ENCODE peak calls at places on chromosomes 3 and 15, in six cellular contexts. One of them, this sample, is unnamed.

GRCh38 chr3:157026091-157026490 is 133.9 kb downstream of the CCNL1 start:
- DNase-seq in transverse colon: no peak
- DNase-seq in stomach: no peak
- DNase-seq in GM12892: no peak
- DNase-seq in sigmoid colon: no peak
- DNase-seq in Panc1: no peak
- DNase-seq in this sample: no peak

GRCh38 chr3:175590745-175591144 is 731.6 kb downstream of the NAALADL2 start:
- DNase-seq in transverse colon: no peak
- DNase-seq in stomach: no peak
- DNase-seq in GM12892: no peak
- DNase-seq in sigmoid colon: no peak
- DNase-seq in Panc1: no peak
- DNase-seq in this sample: no peak

GRCh38 chr15:65578904-65579728 is 31.8 kb downstream of the INTS14 start:
- DNase-seq in transverse colon: no peak
- DNase-seq in stomach: no peak
- DNase-seq in GM12892: no peak
- DNase-seq in sigmoid colon: no peak
- DNase-seq in Panc1: no peak
- DNase-seq in this sample: no peak

GRCh38 chr15:97026781-97027180 is 696.3 kb downstream of the NR2F2 start:
- DNase-seq in transverse colon: no peak
- DNase-seq in stomach: no peak
- DNase-seq in GM12892: no peak
- DNase-seq in sigmoid colon: no peak
- DNase-seq in Panc1: no peak
- DNase-seq in this sample: no peak

GRCh38 chr3:186510374-186511079 is 33.7 kb downstream of the CRYGS start:
- DNase-seq in transverse colon: no peak
- DNase-seq in stomach: no peak
- DNase-seq in GM12892: no peak
- DNase-seq in sigmoid colon: no peak
- DNase-seq in Panc1: no peak
- DNase-seq in this sample: no peak

GRCh38 chr3:131401978-131402377 is 20.4 kb downstream of the NUDT16 start:
- DNase-seq in transverse colon: no peak
- DNase-seq in stomach: no peak
- DNase-seq in GM12892: no peak
- DNase-seq in sigmoid colon: no peak
- DNase-seq in Panc1: no peak
- DNase-seq in this sample: no peak

GRCh38 chr3:159852821-159853505 is 135.7 kb upstream of the IL12A start:
- DNase-seq in transverse colon: no peak
- DNase-seq in stomach: no peak
- DNase-seq in GM12892: no peak
- DNase-seq in sigmoid colon: peak; percentile 80
- DNase-seq in Panc1: no peak
- DNase-seq in this sample: no peak

GRCh38 chr15:74959643-74959939 is 3.0 kb upstream of the RPP25 start:
- DNase-seq in transverse colon: no peak
- DNase-seq in stomach: no peak
- DNase-seq in GM12892: no peak
- DNase-seq in sigmoid colon: no peak
- DNase-seq in Panc1: no peak
- DNase-seq in this sample: no peak

GRCh38 chr15:29835301-29835700 is 13.0 kb upstream of the TJP1 start:
- DNase-seq in transverse colon: no peak
- DNase-seq in stomach: no peak
- DNase-seq in GM12892: no peak
- DNase-seq in sigmoid colon: no peak
- DNase-seq in Panc1: no peak
- DNase-seq in this sample: no peak

GRCh38 chr3:4292301-4292700 is 10.9 kb upstream of the SETMAR start:
- DNase-seq in transverse colon: no peak
- DNase-seq in stomach: no peak
- DNase-seq in GM12892: no peak
- DNase-seq in sigmoid colon: no peak
- DNase-seq in Panc1: no peak
- DNase-seq in this sample: no peak

GRCh38 chr15:53580371-53580770 is 179.1 kb downstream of the WDR72 start:
- DNase-seq in transverse colon: peak; percentile 8
- DNase-seq in stomach: peak; percentile 43
- DNase-seq in GM12892: no peak
- DNase-seq in sigmoid colon: no peak
- DNase-seq in Panc1: no peak
- DNase-seq in this sample: peak; percentile 6

GRCh38 chr3:2099779-2100191 is 1.1 kb downstream of the CNTN4 start:
- DNase-seq in transverse colon: no peak
- DNase-seq in stomach: no peak
- DNase-seq in GM12892: no peak
- DNase-seq in sigmoid colon: no peak
- DNase-seq in Panc1: no peak
- DNase-seq in this sample: no peak

GRCh38 chr3:48674505-48674904 is 11.2 kb downstream of the NCKIPSD start:
- DNase-seq in transverse colon: no peak
- DNase-seq in stomach: no peak
- DNase-seq in GM12892: no peak
- DNase-seq in sigmoid colon: no peak
- DNase-seq in Panc1: no peak
- DNase-seq in this sample: no peak

GRCh38 chr3:150158974-150159625 is 188.4 kb upstream of the PFN2 start:
- DNase-seq in transverse colon: no peak
- DNase-seq in stomach: no peak
- DNase-seq in GM12892: no peak
- DNase-seq in sigmoid colon: no peak
- DNase-seq in Panc1: no peak
- DNase-seq in this sample: no peak

GRCh38 chr3:113212155-113212844 is 943 bp downstream of the BOC start:
- DNase-seq in transverse colon: no peak
- DNase-seq in stomach: no peak
- DNase-seq in GM12892: peak; percentile 33
- DNase-seq in sigmoid colon: peak; percentile 76
- DNase-seq in Panc1: no peak
- DNase-seq in this sample: no peak

GRCh38 chr15:80727196-80727595 is 32.1 kb downstream of the ABHD17C start:
- DNase-seq in transverse colon: no peak
- DNase-seq in stomach: no peak
- DNase-seq in GM12892: no peak
- DNase-seq in sigmoid colon: no peak
- DNase-seq in Panc1: no peak
- DNase-seq in this sample: no peak

GRCh38 chr3:43076857-43077256 is 29.0 kb downstream of the POMGNT2 start:
- DNase-seq in transverse colon: no peak
- DNase-seq in stomach: no peak
- DNase-seq in GM12892: no peak
- DNase-seq in sigmoid colon: no peak
- DNase-seq in Panc1: no peak
- DNase-seq in this sample: no peak

GRCh38 chr3:44021646-44022594 is 219.8 kb upstream of the TOPAZ1 start:
- DNase-seq in transverse colon: no peak
- DNase-seq in stomach: no peak
- DNase-seq in GM12892: no peak
- DNase-seq in sigmoid colon: no peak
- DNase-seq in Panc1: no peak
- DNase-seq in this sample: no peak

GRCh38 chr15:33045066-33045810 is 149.3 kb downstream of the FMN1 start:
- DNase-seq in transverse colon: no peak
- DNase-seq in stomach: peak; percentile 48
- DNase-seq in GM12892: no peak
- DNase-seq in sigmoid colon: no peak
- DNase-seq in Panc1: no peak
- DNase-seq in this sample: no peak

GRCh38 chr15:68817304-68818087 is 3.2 kb downstream of the ANP32A start:
- DNase-seq in transverse colon: peak; percentile 79
- DNase-seq in stomach: peak; percentile 81
- DNase-seq in GM12892: no peak
- DNase-seq in sigmoid colon: peak; percentile 84
- DNase-seq in Panc1: no peak
- DNase-seq in this sample: peak; percentile 71

GRCh38 chr3:47961815-47962606 is 54.2 kb downstream of the MAP4 start:
- DNase-seq in transverse colon: no peak
- DNase-seq in stomach: no peak
- DNase-seq in GM12892: no peak
- DNase-seq in sigmoid colon: no peak
- DNase-seq in Panc1: no peak
- DNase-seq in this sample: peak; percentile 6

GRCh38 chr3:59605318-59605717 is 555.5 kb upstream of the CFAP20DC start:
- DNase-seq in transverse colon: peak; percentile 13
- DNase-seq in stomach: peak; percentile 45
- DNase-seq in GM12892: no peak
- DNase-seq in sigmoid colon: no peak
- DNase-seq in Panc1: no peak
- DNase-seq in this sample: peak; percentile 43
- TF ChIP-seq POLR2AphosphoS5 in transverse colon: no peak
- TF ChIP-seq POLR2AphosphoS5 in stomach: no peak
- TF ChIP-seq POLR2AphosphoS5 in GM12892: no peak
- TF ChIP-seq POLR2AphosphoS5 in sigmoid colon: no peak
- TF ChIP-seq POLR2AphosphoS5 in Panc1: no peak
- TF ChIP-seq POLR2AphosphoS5 in this sample: no peak

GRCh38 chr3:152621006-152621868 is 213.7 kb upstream of the P2RY1 start:
- DNase-seq in transverse colon: no peak
- DNase-seq in stomach: no peak
- DNase-seq in GM12892: no peak
- DNase-seq in sigmoid colon: no peak
- DNase-seq in Panc1: no peak
- DNase-seq in this sample: no peak
- TF ChIP-seq POLR2AphosphoS5 in transverse colon: no peak
- TF ChIP-seq POLR2AphosphoS5 in stomach: no peak
- TF ChIP-seq POLR2AphosphoS5 in GM12892: no peak
- TF ChIP-seq POLR2AphosphoS5 in sigmoid colon: no peak
- TF ChIP-seq POLR2AphosphoS5 in Panc1: no peak
- TF ChIP-seq POLR2AphosphoS5 in this sample: no peak

DNA sequence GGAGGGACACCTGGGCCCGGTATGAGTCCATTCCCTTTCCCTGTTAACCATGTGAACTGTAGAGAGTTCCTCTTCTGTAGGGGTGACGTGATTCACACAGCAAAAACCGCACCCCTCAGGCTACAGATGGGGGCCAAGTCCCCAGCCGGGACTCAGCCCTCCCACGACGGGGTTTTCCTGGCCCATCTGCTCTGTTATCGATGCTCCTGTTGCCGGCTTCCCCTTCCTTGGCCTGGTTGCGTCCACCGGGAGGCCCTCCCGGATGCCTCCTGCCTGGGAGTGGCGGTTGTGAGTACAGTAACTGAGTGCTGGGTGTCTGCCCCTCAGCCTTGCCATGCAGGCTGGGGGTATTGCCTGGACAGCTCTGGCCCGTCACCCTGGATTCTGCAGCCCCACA is 792 bp upstream of the PLXNA1 start:
- DNase-seq in transverse colon: peak; percentile 39
- DNase-seq in stomach: no peak
- DNase-seq in GM12892: peak; percentile 55
- DNase-seq in sigmoid colon: no peak
- DNase-seq in Panc1: no peak
- DNase-seq in this sample: no peak
- TF ChIP-seq POLR2AphosphoS5 in transverse colon: no peak
- TF ChIP-seq POLR2AphosphoS5 in stomach: no peak
- TF ChIP-seq POLR2AphosphoS5 in GM12892: peak; percentile 17
- TF ChIP-seq POLR2AphosphoS5 in sigmoid colon: no peak
- TF ChIP-seq POLR2AphosphoS5 in Panc1: no peak
- TF ChIP-seq POLR2AphosphoS5 in this sample: no peak

GRCh38 chr15:101244039-101244781 is 7.6 kb downstream of the CHSY1 start:
- DNase-seq in transverse colon: no peak
- DNase-seq in stomach: no peak
- DNase-seq in GM12892: no peak
- DNase-seq in sigmoid colon: no peak
- DNase-seq in Panc1: no peak
- DNase-seq in this sample: no peak

GRCh38 chr15:101244889-101245668 is 6.8 kb downstream of the CHSY1 start:
- DNase-seq in transverse colon: no peak
- DNase-seq in stomach: no peak
- DNase-seq in GM12892: no peak
- DNase-seq in sigmoid colon: no peak
- DNase-seq in Panc1: no peak
- DNase-seq in this sample: no peak

GRCh38 chr15:101242160-101242998 is 9.5 kb downstream of the CHSY1 start:
- DNase-seq in transverse colon: peak; percentile 45
- DNase-seq in stomach: no peak
- DNase-seq in GM12892: no peak
- DNase-seq in sigmoid colon: no peak
- DNase-seq in Panc1: no peak
- DNase-seq in this sample: no peak

GRCh38 chr15:101242999-101243336 is 8.9 kb downstream of the CHSY1 start:
- DNase-seq in transverse colon: no peak
- DNase-seq in stomach: no peak
- DNase-seq in GM12892: no peak
- DNase-seq in sigmoid colon: no peak
- DNase-seq in Panc1: no peak
- DNase-seq in this sample: no peak

DNA sequence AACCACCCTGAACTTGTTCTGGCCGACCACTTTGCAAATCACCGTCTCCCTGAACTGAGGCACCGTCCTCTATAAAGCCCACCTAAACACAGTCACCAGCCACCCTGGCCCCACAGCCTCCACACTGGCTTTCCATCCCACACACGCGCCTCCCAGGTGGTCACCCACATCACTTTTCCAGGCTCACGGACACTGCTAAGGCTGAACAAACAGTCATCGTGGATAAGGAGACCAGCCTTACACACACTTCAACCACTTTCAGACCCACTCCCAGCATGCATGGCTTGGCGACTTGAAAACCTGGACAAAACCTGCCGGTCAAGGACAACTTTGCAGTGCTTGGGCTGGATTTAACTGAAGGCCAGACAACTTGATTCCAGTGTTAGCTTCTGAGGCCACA is 8.4 kb downstream of the CHSY1 start:
- DNase-seq in transverse colon: no peak
- DNase-seq in stomach: no peak
- DNase-seq in GM12892: no peak
- DNase-seq in sigmoid colon: no peak
- DNase-seq in Panc1: no peak
- DNase-seq in this sample: no peak
- TF ChIP-seq POLR2AphosphoS5 in transverse colon: no peak
- TF ChIP-seq POLR2AphosphoS5 in stomach: no peak
- TF ChIP-seq POLR2AphosphoS5 in GM12892: no peak
- TF ChIP-seq POLR2AphosphoS5 in sigmoid colon: no peak
- TF ChIP-seq POLR2AphosphoS5 in Panc1: no peak
- TF ChIP-seq POLR2AphosphoS5 in this sample: no peak

GRCh38 chr3:142724682-142725351 is 983 bp downstream of the TRPC1 start:
- DNase-seq in transverse colon: peak; percentile 15
- DNase-seq in stomach: no peak
- DNase-seq in GM12892: no peak
- DNase-seq in sigmoid colon: peak; percentile 71
- DNase-seq in Panc1: peak; percentile 38
- DNase-seq in this sample: peak; percentile 4
- TF ChIP-seq POLR2AphosphoS5 in transverse colon: no peak
- TF ChIP-seq POLR2AphosphoS5 in stomach: no peak
- TF ChIP-seq POLR2AphosphoS5 in GM12892: no peak
- TF ChIP-seq POLR2AphosphoS5 in sigmoid colon: no peak
- TF ChIP-seq POLR2AphosphoS5 in Panc1: no peak
- TF ChIP-seq POLR2AphosphoS5 in this sample: no peak

GRCh38 chr3:170622369-170623159 is 36.7 kb upstream of the SLC7A14 start:
- DNase-seq in transverse colon: no peak
- DNase-seq in stomach: no peak
- DNase-seq in GM12892: no peak
- DNase-seq in sigmoid colon: peak; percentile 77
- DNase-seq in Panc1: no peak
- DNase-seq in this sample: no peak
- TF ChIP-seq POLR2AphosphoS5 in transverse colon: no peak
- TF ChIP-seq POLR2AphosphoS5 in stomach: no peak
- TF ChIP-seq POLR2AphosphoS5 in GM12892: no peak
- TF ChIP-seq POLR2AphosphoS5 in sigmoid colon: peak; percentile 68
- TF ChIP-seq POLR2AphosphoS5 in Panc1: no peak
- TF ChIP-seq POLR2AphosphoS5 in this sample: no peak

This sample was measured in prostate gland.